ENCODE peak calls at places on chromosomes 7 and 10, in five cellular contexts. P is activated T-helper 9 cell treated with anti-CD3 and anti-CD28 coated beads, Interleukin-2, amount 50 U/mL, for 16 hours; C is germinal center; G is Calu3; X is AG04449. M is an unnamed sample.
A peak's percentile ranks its signal among the peaks of the same experiment; 100 is the strongest.

GRCh38 chr7:139777304-139777890 is 401 bp downstream of the HIPK2 start:
- DNase-seq in P (peak; percentile 38), C (peak; percentile 41), G (peak; percentile 25), X (no peak), M (peak; percentile 21)

GRCh38 chr7:118918556-118918955 is 694.1 kb downstream of the ANKRD7 start:
- DNase-seq in P (no peak), C (no peak), G (no peak), X (no peak), M (no peak)

GRCh38 chr10:100894033-100894432 is 18.7 kb upstream of the SLF2 start:
- DNase-seq in P (no peak), C (no peak), G (no peak), X (no peak), M (no peak)

GRCh38 chr7:80151274-80151665 is 16.6 kb downstream of the GNAI1 start:
- DNase-seq in P (no peak), C (no peak), G (no peak), X (peak; percentile 84), M (no peak)

GRCh38 chr7:1543826-1544177 is 12.2 kb downstream of the TMEM184A start:
- DNase-seq in P (no peak), C (no peak), G (no peak), X (no peak), M (no peak)

GRCh38 chr10:69345402-69345801 is 67.1 kb downstream of the HK1 start:
- DNase-seq in P (no peak), C (no peak), G (no peak), X (no peak), M (no peak)

GRCh38 chr10:63200416-63200815 is 67.3 kb downstream of the NRBF2 start:
- DNase-seq in P (no peak), C (no peak), G (no peak), X (no peak), M (no peak)

GRCh38 chr10:3222068-3222467 is 49.5 kb upstream of the PITRM1 start:
- DNase-seq in P (no peak), C (no peak), G (no peak), X (no peak), M (no peak)

GRCh38 chr7:101608772-101609713 is 20.1 kb downstream of the MYL10 start:
- DNase-seq in P (no peak), C (no peak), G (peak; percentile 77), X (no peak), M (no peak)

GRCh38 chr10:75304740-75305380 is 69.1 kb upstream of the COMTD1 start:
- DNase-seq in P (no peak), C (no peak), G (no peak), X (no peak), M (no peak)

GRCh38 chr7:122692769-122693309 is 6.1 kb downstream of the RNF133 start:
- DNase-seq in P (no peak), C (no peak), G (no peak), X (no peak), M (no peak)

GRCh38 chr7:141055146-141055545 is 18.7 kb upstream of the TMEM178B start:
- DNase-seq in P (no peak), C (no peak), G (no peak), X (no peak), M (no peak)

GRCh38 chr10:79223346-79224048 is 123.8 kb upstream of the PPIF start:
- DNase-seq in P (no peak), C (no peak), G (no peak), X (no peak), M (no peak)

GRCh38 chr10:44911081-44911540 is at the start of gene TMEM72:
- DNase-seq in P (no peak), C (no peak), G (peak; percentile 79), X (no peak), M (no peak)

GRCh38 chr10:129191848-129192247 is 275.2 kb upstream of the MGMT start:
- DNase-seq in P (no peak), C (no peak), G (no peak), X (no peak), M (no peak)

GRCh38 chr7:4878336-4879335 is 4.9 kb downstream of the RADIL start:
- DNase-seq in P (no peak), C (no peak), G (no peak), X (no peak), M (no peak)

GRCh38 chr10:61296161-61296560 is 157.0 kb downstream of the TMEM26 start:
- DNase-seq in P (no peak), C (peak; percentile 2), G (no peak), X (no peak), M (no peak)

GRCh38 chr7:94276797-94277196 is 117.9 kb upstream of the COL1A2 start:
- DNase-seq in P (no peak), C (no peak), G (peak; percentile 5), X (no peak), M (no peak)

GRCh38 chr10:114714281-114714741 is 56.2 kb upstream of the ABLIM1 start:
- DNase-seq in P (no peak), C (no peak), G (peak; percentile 48), X (peak; percentile 94), M (no peak)

GRCh38 chr7:38007096-38007495 is 86.7 kb downstream of the EPDR1 start:
- DNase-seq in P (no peak), C (no peak), G (no peak), X (no peak), M (no peak)

GRCh38 chr7:30932562-30932961 is 20.9 kb downstream of the AQP1 start:
- DNase-seq in P (no peak), C (no peak), G (no peak), X (no peak), M (no peak)

GRCh38 chr10:103445767-103446567 is 6.2 kb downstream of the CALHM2 start:
- DNase-seq in P (no peak), C (no peak), G (no peak), X (no peak), M (no peak)

GRCh38 chr10:86535057-86535882 is 13.7 kb upstream of the WAPL start:
- DNase-seq in P (peak; percentile 39), C (peak; percentile 79), G (peak; percentile 68), X (no peak), M (peak; percentile 37)

GRCh38 chr7:26863504-26864308 is 684 bp downstream of the SKAP2 start:
- DNase-seq in P (no peak), C (peak; percentile 53), G (no peak), X (no peak), M (peak; percentile 30)

GRCh38 chr7:139043823-139044812 is 8.3 kb upstream of the ZC3HAV1L start:
- DNase-seq in P (peak; percentile 67), C (no peak), G (peak; percentile 29), X (no peak), M (peak; percentile 73)

GRCh38 chr10:91034494-91035157 is 113.7 kb upstream of the ANKRD1 start:
- DNase-seq in P (no peak), C (no peak), G (no peak), X (no peak), M (no peak)

GRCh38 chr7:151491859-151492258 is 27.8 kb downstream of the RHEB start:
- DNase-seq in P (no peak), C (no peak), G (peak; percentile 48), X (peak; percentile 62), M (no peak)

GRCh38 chr7:118152149-118152548 is 31.8 kb upstream of the LSM8 start:
- DNase-seq in P (no peak), C (no peak), G (no peak), X (no peak), M (no peak)

GRCh38 chr7:33979807-33980355 is 74.5 kb downstream of the BMPER start:
- DNase-seq in P (no peak), C (no peak), G (no peak), X (peak; percentile 97), M (no peak)

GRCh38 chr7:129843982-129844840 is 108.5 kb downstream of the UBE2H start:
- DNase-seq in P (no peak), C (no peak), G (no peak), X (no peak), M (no peak)

GRCh38 chr7:16169537-16169936 is 251.8 kb downstream of the CRPPA start:
- DNase-seq in P (no peak), C (no peak), G (no peak), X (no peak), M (no peak)

GRCh38 chr10:132175907-132176581 is 10.7 kb upstream of the DPYSL4 start:
- DNase-seq in P (no peak), C (no peak), G (no peak), X (no peak), M (no peak)

GRCh38 chr7:1555813-1556540 is at the start of gene TMEM184A:
- DNase-seq in P (no peak), C (peak; percentile 73), G (peak; percentile 100), X (no peak), M (no peak)

GRCh38 chr7:293681-294439 is 3.9 kb downstream of the FOXL3 start:
- DNase-seq in P (no peak), C (no peak), G (no peak), X (no peak), M (no peak)

GRCh38 chr10:76975131-76975530 is 662.5 kb downstream of the KCNMA1 start:
- DNase-seq in P (no peak), C (no peak), G (no peak), X (no peak), M (no peak)

GRCh38 chr10:105188737-105189463 is 547.8 kb downstream of the SORCS3 start:
- DNase-seq in P (no peak), C (no peak), G (no peak), X (no peak), M (no peak)